ENCODE peak calls at places on chromosomes 11 and 22, in seven cellular contexts. A is colonic mucosa; G is fibroblast of lung; Q is CD8-positive, alpha-beta T cell; X is upper lobe of left lung; U is adipocyte; C is A673. K is an unnamed sample. For H3K4me1 and H3K9me3, the result is how much of the 10 kb centered on the place peaks cover.

GRCh38 chr11:72239296-72239848 is 4.6 kb downstream of the PHOX2A start:
- DNase-seq in A (peak), G (peak), Q (no peak), X (peak), U (peak), C (no peak), K (no peak)

GRCh38 chr11:32426819-32427615 is 8.3 kb downstream of the WT1 start:
- DNase-seq in A (no peak), G (no peak), Q (no peak), X (no peak), U (no peak), C (no peak), K (peak)

GRCh38 chr11:100776212-100776896 is 89.3 kb downstream of the ARHGAP42 start:
- DNase-seq in A (no peak), G (peak), Q (no peak), X (no peak), U (no peak), C (no peak), K (no peak)

GRCh38 chr11:279966-280761 is 2.0 kb downstream of the NLRP6 start:
- DNase-seq in A (peak), G (peak), Q (peak), X (no peak), U (peak), C (no peak), K (no peak)

GRCh38 chr11:73384871-73385692 is 8.9 kb downstream of the RELT start:
- DNase-seq in A (peak), G (no peak), Q (peak), X (peak), U (peak), C (no peak), K (no peak)

GRCh38 chr11:86717817-86718501 is 45.5 kb upstream of the ME3 start:
- DNase-seq in A (no peak), G (peak), Q (no peak), X (no peak), U (no peak), C (no peak), K (no peak)

GRCh38 chr11:32154275-32154674 is 63.4 kb downstream of the RCN1 start:
- DNase-seq in A (no peak), G (peak), Q (no peak), X (no peak), U (no peak), C (no peak), K (no peak)

GRCh38 chr11:76321820-76322524 is 59.0 kb downstream of the THAP12 start:
- DNase-seq in A (no peak), G (no peak), Q (no peak), X (no peak), U (no peak), C (no peak), K (no peak)

GRCh38 chr11:56783448-56784041 is 35.0 kb upstream of the OR9G4 start:
- DNase-seq in A (peak), G (peak), Q (no peak), X (no peak), U (peak), C (peak), K (no peak)

GRCh38 chr22:35684270-35684700 is 33.4 kb upstream of the APOL5 start:
- DNase-seq in A (peak), G (peak), Q (no peak), X (no peak), U (peak), C (peak), K (no peak)

GRCh38 chr22:23010430-23010829 is 59.9 kb upstream of the GNAZ start:
- DNase-seq in A (no peak), G (no peak), Q (no peak), X (no peak), U (no peak), C (no peak), K (no peak)

GRCh38 chr11:124825876-124826275 is 25.7 kb upstream of the MSANTD2 start:
- DNase-seq in A (no peak), G (no peak), Q (no peak), X (no peak), U (no peak), C (no peak), K (no peak)

GRCh38 chr11:132486060-132486459 is 1046.2 kb downstream of the OPCML start:
- DNase-seq in A (no peak), G (no peak), Q (no peak), X (no peak), U (no peak), C (no peak), K (no peak)

GRCh38 chr11:119991669-119992068 is 146.2 kb downstream of the TRIM29 start:
- DNase-seq in A (no peak), G (no peak), Q (no peak), X (no peak), U (no peak), C (no peak), K (no peak)

GRCh38 chr11:111846640-111847039 is 24.7 kb downstream of the ALG9 start:
- DNase-seq in A (no peak), G (peak), Q (no peak), X (no peak), U (peak), C (peak), K (no peak)

GRCh38 chr22:26559961-26560575 is 29.9 kb downstream of the TPST2 start:
- DNase-seq in A (no peak), G (no peak), Q (no peak), X (no peak), U (no peak), C (no peak), K (no peak)

GRCh38 chr11:125621995-125622394 is 3.0 kb upstream of the CHEK1 start:
- DNase-seq in A (no peak), G (peak), Q (no peak), X (no peak), U (peak), C (peak), K (no peak)

GRCh38 chr11:100573911-100574513 is 113.1 kb upstream of the ARHGAP42 start:
- DNase-seq in A (no peak), G (no peak), Q (no peak), X (no peak), U (peak), C (peak), K (no peak)

GRCh38 chr11:116107229-116107628 is 603.0 kb upstream of the CADM1 start:
- DNase-seq in A (no peak), G (no peak), Q (no peak), X (no peak), U (no peak), C (no peak), K (no peak)

GRCh38 chr22:24088796-24089195 is 77.7 kb downstream of the CABIN1 start:
- DNase-seq in A (no peak), G (peak), Q (no peak), X (no peak), U (peak), C (peak), K (no peak)

GRCh38 chr22:22884010-22884887 is 3.4 kb upstream of the IGLL5 start:
- DNase-seq in A (peak), G (peak), Q (peak), X (peak), U (peak), C (peak), K (peak)

GRCh38 chr22:16965560-16965959 is 42.5 kb downstream of the GAB4 start:
- DNase-seq in A (no peak), G (no peak), Q (no peak), X (no peak), U (no peak), C (no peak), K (no peak)

GRCh38 chr11:6321356-6321755 is 1.1 kb upstream of the CAVIN3 start:
- DNase-seq in A (peak), G (no peak), Q (no peak), X (no peak), U (no peak), C (peak), K (no peak)

GRCh38 chr22:24801906-24802504 is 4.0 kb upstream of the SGSM1 start:
- DNase-seq in A (no peak), G (no peak), Q (no peak), X (no peak), U (no peak), C (no peak), K (no peak)

GRCh38 chr11:117931971-117932370 is 2.8 kb upstream of the TMPRSS13 start:
- DNase-seq in A (no peak), G (no peak), Q (peak), X (no peak), U (no peak), C (no peak), K (no peak)

GRCh38 chr11:45859661-45860140 is 12.4 kb downstream of the CRY2 start:
- DNase-seq in A (peak), G (peak), Q (no peak), X (peak), U (peak), C (peak), K (no peak)

GRCh38 chr11:80285076-80285790 is 844.4 kb upstream of the TENM4 start:
- DNase-seq in A (no peak), G (peak), Q (no peak), X (no peak), U (peak), C (no peak), K (no peak)

GRCh38 chr11:122721964-122722266 is 66.4 kb downstream of the UBASH3B start:
- DNase-seq in A (no peak), G (peak), Q (peak), X (no peak), U (peak), C (no peak), K (no peak)

GRCh38 chr11:5722622-5723021 is 13.6 kb upstream of the OR56B1 start:
- DNase-seq in A (no peak), G (no peak), Q (no peak), X (no peak), U (no peak), C (no peak), K (no peak)

GRCh38 chr11:131637469-131638175 is 267.2 kb downstream of the NTM start:
- DNase-seq in A (no peak), G (peak), Q (no peak), X (no peak), U (peak), C (no peak), K (no peak)

GRCh38 chr11:926341-926916 is 759 bp downstream of the AP2A2 start:
- DNase-seq in A (peak), G (peak), Q (no peak), X (peak), U (peak), C (peak), K (no peak)

GRCh38 chr11:126465573-126466287 is 110.2 kb downstream of the ST3GAL4 start:
- DNase-seq in A (no peak), G (no peak), Q (no peak), X (no peak), U (no peak), C (peak), K (no peak)

GRCh38 chr11:121688860-121689614 is 236.3 kb upstream of the SORL1-AS1 start:
- DNase-seq in A (no peak), G (peak), Q (no peak), X (peak), U (no peak), C (no peak), K (no peak)

GRCh38 chr11:69044111-69045013 is 4.4 kb upstream of the TPCN2 start:
- DNase-seq in A (peak), G (peak), Q (no peak), X (peak), U (peak), C (peak), K (no peak)

GRCh38 chr11:94433049-94433448 is 31.8 kb upstream of the GPR83 start:
- DNase-seq in A (no peak), G (no peak), Q (no peak), X (no peak), U (no peak), C (no peak), K (no peak)

GRCh38 chr11:61106906-61107470 is 4.7 kb downstream of the CD5 start:
- DNase-seq in A (no peak), G (no peak), Q (no peak), X (no peak), U (no peak), C (no peak), K (no peak)

GRCh38 chr11:94525933-94526332 is 13.7 kb downstream of the C11orf97 start:
- DNase-seq in A (peak), G (peak), Q (no peak), X (peak), U (peak), C (peak), K (no peak)

GRCh38 chr11:93020248-93021088 is 51.0 kb downstream of the MTNR1B start:
- DNase-seq in A (no peak), G (peak), Q (no peak), X (no peak), U (peak), C (peak), K (no peak)

GRCh38 chr11:123519055-123519796 is 89.2 kb downstream of the GRAMD1B start:
- DNase-seq in A (no peak), G (peak), Q (no peak), X (peak), U (no peak), C (no peak), K (no peak)

GRCh38 chr11:8777907-8778767 is 95.5 kb downstream of the RPL27A start:
- DNase-seq in A (no peak), G (peak), Q (no peak), X (no peak), U (no peak), C (no peak), K (no peak)
- H3K4me1 ChIP-seq in A (under half), G (under half), Q (under half), X (under half), U (under half), C (under half), K (under half)

DNA sequence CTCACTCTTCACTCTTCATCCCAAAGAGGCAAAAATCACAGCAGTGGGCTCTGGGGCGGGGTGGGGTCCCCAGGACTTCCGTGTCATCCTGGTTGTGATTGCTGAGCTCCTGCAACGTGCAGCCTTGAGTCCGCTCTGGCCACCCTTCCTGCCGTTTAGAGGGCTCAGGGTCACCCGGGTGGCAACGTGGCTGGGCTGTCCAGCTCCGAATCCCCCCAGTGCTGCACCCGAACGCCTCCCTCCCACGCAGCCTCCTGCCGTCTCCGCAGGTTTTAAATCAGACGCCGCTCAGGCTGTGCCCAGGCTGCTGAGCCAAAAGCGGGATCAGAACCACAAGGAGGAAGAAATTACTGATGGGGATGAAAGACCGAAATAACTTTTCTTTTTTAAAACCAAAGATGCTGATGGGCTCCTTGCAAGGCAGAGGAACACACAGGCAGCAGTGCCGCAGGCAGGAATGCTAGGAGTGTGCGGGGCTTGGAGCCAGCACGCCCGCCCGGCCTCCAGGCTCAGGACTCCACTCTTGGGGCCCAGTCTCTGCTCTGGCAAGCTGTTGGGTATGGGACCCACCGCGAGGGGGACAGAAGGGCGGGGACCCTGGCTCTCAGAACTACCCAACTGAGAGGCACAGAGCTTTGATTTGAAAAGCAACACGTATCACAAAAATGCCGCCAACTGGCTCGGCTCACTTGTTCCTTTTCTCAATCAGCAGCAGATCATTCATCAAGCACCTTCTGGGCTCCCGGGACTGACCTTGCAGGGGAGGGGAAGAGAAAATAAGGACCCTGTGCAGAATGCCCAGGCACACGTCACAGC is 313.0 kb downstream of the CTTN start:
- DNase-seq in A (no peak), G (no peak), Q (no peak), X (no peak), U (no peak), C (no peak), K (no peak)
- H3K9me3 ChIP-seq in A (under half), G (under half), Q (under half), X (under half), U (under half), C (under half), K (under half)

DNA sequence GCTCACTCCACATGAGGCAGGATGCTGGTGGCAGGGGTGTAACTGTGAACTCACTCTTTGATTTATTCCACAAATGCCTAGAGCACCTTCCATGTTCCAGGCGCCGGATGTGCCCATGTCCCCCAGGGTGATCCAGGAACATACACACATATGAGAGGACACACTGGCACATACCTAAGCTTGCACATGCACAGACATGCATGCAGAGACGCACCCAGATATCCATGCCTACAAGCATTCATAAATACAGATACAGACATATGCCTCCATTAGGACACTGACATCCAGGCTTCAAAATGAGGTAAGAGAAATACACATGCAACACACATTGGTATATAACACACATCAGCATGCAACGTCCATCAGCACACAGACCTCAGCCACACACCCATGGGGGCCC is 4.5 kb downstream of the OSM start:
- DNase-seq in A (no peak), G (no peak), Q (no peak), X (no peak), U (no peak), C (no peak), K (no peak)
- H3K4me1 ChIP-seq in A (under half), G (under half), Q (under half), X (under half), U (under half), C (under half), K (under half)

DNA sequence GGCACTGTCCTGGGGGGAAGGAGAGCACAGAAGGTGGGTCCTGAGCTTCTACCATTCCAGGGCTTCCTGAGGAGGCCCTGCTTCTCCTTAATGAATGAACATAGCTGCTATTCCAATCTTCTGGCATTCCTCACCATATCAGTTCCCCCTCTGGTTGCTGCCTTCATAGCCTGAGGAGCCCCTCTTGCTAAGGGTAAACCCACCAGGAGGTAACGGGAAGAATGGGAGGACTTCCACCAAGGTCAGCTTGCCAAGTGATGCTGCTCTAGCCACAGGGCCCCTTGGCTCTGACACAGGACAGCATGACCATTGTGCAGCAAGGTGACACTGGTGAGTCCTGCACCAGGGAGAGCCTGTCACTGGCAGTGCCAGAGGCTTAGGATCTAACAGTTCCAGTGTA is 1022.5 kb downstream of the TBC1D22A start:
- DNase-seq in A (no peak), G (no peak), Q (no peak), X (no peak), U (no peak), C (no peak), K (no peak)
- H3K9me3 ChIP-seq in A (under half), G (under half), Q (under half), X (under half), U (under half), C (under half), K (under half)

GRCh38 chr11:65114538-65115171 is 2.8 kb downstream of the ZNHIT2 start:
- DNase-seq in A (no peak), G (no peak), Q (no peak), X (no peak), U (no peak), C (no peak), K (no peak)
- H3K4me1 ChIP-seq in A (under half), G (under half), Q (half or more), X (under half), U (under half), C (under half), K (under half)

GRCh38 chr11:83724704-83725114 is 438.5 kb upstream of the CCDC90B start:
- DNase-seq in A (no peak), G (no peak), Q (no peak), X (peak), U (peak), C (peak), K (no peak)

GRCh38 chr11:83721286-83721685 is 435.1 kb upstream of the CCDC90B start:
- DNase-seq in A (no peak), G (no peak), Q (no peak), X (no peak), U (no peak), C (peak), K (no peak)

GRCh38 chr11:83717551-83717950 is 431.4 kb upstream of the CCDC90B start:
- DNase-seq in A (no peak), G (no peak), Q (no peak), X (no peak), U (no peak), C (peak), K (no peak)

GRCh38 chr11:83722392-83722791 is 436.2 kb upstream of the CCDC90B start:
- DNase-seq in A (no peak), G (no peak), Q (no peak), X (no peak), U (no peak), C (no peak), K (no peak)

GRCh38 chr11:83720675-83721074 is 434.5 kb upstream of the CCDC90B start:
- DNase-seq in A (no peak), G (no peak), Q (no peak), X (no peak), U (no peak), C (peak), K (no peak)
- H3K9me3 ChIP-seq in A (under half), G (under half), Q (under half), X (under half), U (under half), C (under half), K (under half)

K was measured in effector memory CD4-positive, alpha-beta T cell.